ENCODE peak calls at places on chromosomes 12 and 14, in six cellular contexts. E is adrenal gland, F is upper lobe of left lung, V is body of pancreas, K is Peyer's patch, W is K562. N is an unnamed sample.

GRCh38 chr12:75932241-75932640 is 99.3 kb downstream of the PHLDA1 start:
- DNase-seq in E (no peak), W (no peak), K (no peak), F (no peak), V (no peak), N (no peak)

GRCh38 chr12:68944296-68945076 is 11.5 kb upstream of the CPM start:
- DNase-seq in V (no peak), F (no peak), K (no peak), W (no peak), E (peak; percentile 29), N (no peak)

GRCh38 chr12:128382946-128383739 is 116.2 kb downstream of the TMEM132C start:
- DNase-seq in E (no peak), K (no peak), W (no peak), V (no peak), F (no peak), N (no peak)

GRCh38 chr12:131770120-131770519 is 58.1 kb upstream of the MMP17 start:
- DNase-seq in F (no peak), E (no peak), W (no peak), K (no peak), V (no peak), N (peak; percentile 22)

GRCh38 chr12:132133952-132134652 is 10.0 kb downstream of the DDX51 start:
- DNase-seq in K (no peak), F (no peak), V (no peak), E (no peak), W (no peak), N (no peak)

GRCh38 chr14:77184396-77185092 is 2.9 kb downstream of the TMEM63C start:
- DNase-seq in E (no peak), V (no peak), K (peak; percentile 78), F (no peak), W (no peak), N (no peak)

GRCh38 chr14:57261604-57262003 is 7.1 kb downstream of the EXOC5 start:
- DNase-seq in F (no peak), E (no peak), V (no peak), W (no peak), K (no peak), N (no peak)

GRCh38 chr12:12992418-12993175 is 7.5 kb downstream of the HEBP1 start:
- DNase-seq in K (peak; percentile 66), E (peak; percentile 90), W (no peak), F (peak; percentile 88), V (peak; percentile 55), N (peak; percentile 78)

GRCh38 chr14:34038358-34039057 is 87.6 kb upstream of the EGLN3 start:
- DNase-seq in K (peak; percentile 69), W (no peak), V (no peak), E (no peak), F (no peak), N (no peak)

GRCh38 chr12:3594966-3595365 is 104.0 kb downstream of the PRMT8 start:
- DNase-seq in F (no peak), W (no peak), E (no peak), V (no peak), K (no peak), N (no peak)

GRCh38 chr14:99520571-99521081 is 39.4 kb downstream of the CCNK start:
- DNase-seq in E (no peak), F (no peak), V (no peak), W (no peak), K (no peak), N (peak; percentile 26)

GRCh38 chr14:26930576-26930975 is 332.7 kb upstream of the NOVA1 start:
- DNase-seq in E (no peak), F (no peak), W (no peak), V (no peak), K (no peak), N (no peak)

GRCh38 chr14:105075364-105076295 is 10.4 kb upstream of the GPR132 start:
- DNase-seq in W (peak; percentile 88), E (no peak), F (peak; percentile 60), K (peak; percentile 81), V (peak; percentile 52), N (no peak)

GRCh38 chr12:107963625-107964024 is 165.5 kb upstream of the WSCD2 start:
- DNase-seq in V (no peak), E (no peak), W (no peak), K (no peak), F (no peak), N (no peak)

GRCh38 chr12:1529862-1530591 is 64.4 kb downstream of the FBXL14 start:
- DNase-seq in K (no peak), E (no peak), W (peak; percentile 71), F (no peak), V (no peak), N (peak; percentile 53)

GRCh38 chr14:75440733-75441474 is 13.1 kb downstream of the JDP2 start:
- DNase-seq in E (peak; percentile 50), F (peak; percentile 62), W (no peak), K (no peak), V (peak; percentile 77), N (peak; percentile 77)

GRCh38 chr12:91588874-91589454 is 406.3 kb upstream of the DCN start:
- DNase-seq in K (no peak), E (no peak), V (no peak), W (no peak), F (no peak), N (no peak)

GRCh38 chr14:45135181-45135580 is 549 bp upstream of the FANCM start:
- DNase-seq in F (no peak), V (no peak), K (no peak), W (no peak), E (no peak), N (no peak)

GRCh38 chr12:113270709-113271009 is 49.4 kb downstream of the TPCN1 start:
- DNase-seq in E (no peak), W (no peak), V (no peak), K (no peak), F (no peak), N (no peak)

GRCh38 chr12:113274848-113275247 is 53.6 kb downstream of the TPCN1 start:
- DNase-seq in V (no peak), E (no peak), K (no peak), W (no peak), F (no peak), N (no peak)

GRCh38 chr12:113271853-113272561 is 50.7 kb downstream of the TPCN1 start:
- DNase-seq in E (peak; percentile 93), F (peak; percentile 71), V (peak; percentile 90), W (peak; percentile 50), K (peak; percentile 81), N (peak; percentile 80)

GRCh38 chr12:113271466-113271852 is 50.2 kb downstream of the TPCN1 start:
- DNase-seq in W (no peak), E (no peak), V (no peak), K (no peak), F (no peak), N (no peak)

DNA sequence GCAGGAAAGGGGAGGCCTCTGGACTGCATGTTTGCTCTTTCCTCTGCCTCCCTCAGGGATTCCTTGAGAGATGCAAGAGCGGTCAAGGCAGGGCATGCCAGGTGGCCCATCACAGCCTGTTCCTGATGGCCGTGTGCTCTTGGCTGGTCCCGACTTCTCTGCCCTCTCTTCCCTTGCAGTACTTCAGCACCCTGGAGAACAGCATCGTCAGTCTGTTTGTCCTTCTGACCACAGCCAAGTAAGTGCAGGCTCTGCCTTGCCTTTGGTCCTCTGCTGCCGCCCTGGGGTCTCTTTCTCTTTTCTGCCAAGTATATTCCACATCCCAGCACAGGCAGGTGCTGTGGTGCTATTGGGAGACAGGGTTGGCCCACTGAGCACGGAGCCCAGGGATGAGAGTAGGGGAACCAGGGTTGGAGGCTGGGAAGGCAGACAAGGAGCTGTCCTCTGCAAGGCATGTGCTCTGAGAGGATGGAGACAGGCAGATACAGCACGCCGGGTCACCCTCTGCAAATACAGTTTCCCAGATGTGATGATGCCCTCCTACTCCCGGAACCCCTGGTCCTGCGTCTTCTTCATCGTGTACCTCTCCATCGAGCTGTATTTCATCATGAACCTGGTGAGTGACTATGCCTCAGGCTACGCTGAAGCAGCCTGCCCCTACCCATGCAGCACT is 51.9 kb downstream of the TPCN1 start:
- DNase-seq in V (no peak), E (no peak), K (no peak), F (no peak), W (no peak), N (no peak)
- H3K36me3 ChIP-seq in V (peaks cover 30% of the 10 kb centered on the region), E (no peaks in the 10 kb centered on the region), K (no peaks in the 10 kb centered on the region), F (peaks cover 91% of the 10 kb centered on the region), W (peaks cover 50% of the 10 kb centered on the region), N (no peaks in the 10 kb centered on the region)

GRCh38 chr14:102541771-102542170 is 32.2 kb upstream of the ANKRD9 start:
- DNase-seq in W (no peak), E (no peak), K (no peak), F (no peak), V (no peak), N (no peak)

GRCh38 chr14:102547067-102547466 is 37.5 kb upstream of the ANKRD9 start:
- DNase-seq in W (no peak), E (no peak), K (no peak), F (no peak), V (no peak), N (no peak)

GRCh38 chr14:102544034-102544744 is 34.6 kb upstream of the ANKRD9 start:
- DNase-seq in W (no peak), V (no peak), E (no peak), F (no peak), K (no peak), N (no peak)

GRCh38 chr14:102545461-102546265 is 36.1 kb upstream of the ANKRD9 start:
- DNase-seq in E (no peak), V (no peak), K (no peak), W (no peak), F (no peak), N (no peak)

GRCh38 chr14:102544745-102545460 is 35.3 kb upstream of the ANKRD9 start:
- DNase-seq in W (no peak), F (no peak), E (no peak), K (peak; percentile 86), V (no peak), N (no peak)
- TF ChIP-seq POLR2A in W (no peak), F (no peak), E (no peak), K (peak; percentile 75), V (no peak), N (no peak)

GRCh38 chr12:47818701-47819543 is 781 bp downstream of the HDAC7 start:
- DNase-seq in F (peak; percentile 83), W (peak; percentile 82), V (peak; percentile 60), K (peak; percentile 83), E (peak; percentile 70), N (peak; percentile 67)

GRCh38 chr12:47818382-47818700 is 1.4 kb downstream of the HDAC7 start:
- DNase-seq in E (no peak), F (no peak), K (no peak), V (no peak), W (no peak), N (no peak)

GRCh38 chr12:47819902-47820630 is at the start of gene HDAC7:
- DNase-seq in E (peak; percentile 94), V (peak; percentile 88), W (peak; percentile 90), K (peak; percentile 92), F (peak; percentile 87), N (peak; percentile 92)

GRCh38 chr12:47820631-47821345 is 1.1 kb upstream of the HDAC7 start:
- DNase-seq in V (peak; percentile 89), F (peak; percentile 88), W (peak; percentile 52), E (peak; percentile 94), K (peak; percentile 82), N (peak; percentile 78)

GRCh38 chr12:47819544-47819901 is 180 bp downstream of the HDAC7 start:
- DNase-seq in W (no peak), F (no peak), K (no peak), E (no peak), V (no peak), N (no peak)
- H3K27ac ChIP-seq in W (peak overlapping the region; percentile 71), F (peak overlapping the region; percentile 99), K (peak overlapping the region; percentile 97), E (peak overlapping the region; percentile 91), V (peak overlapping the region; percentile 95), N (peak overlapping the region; percentile 93)

DNA sequence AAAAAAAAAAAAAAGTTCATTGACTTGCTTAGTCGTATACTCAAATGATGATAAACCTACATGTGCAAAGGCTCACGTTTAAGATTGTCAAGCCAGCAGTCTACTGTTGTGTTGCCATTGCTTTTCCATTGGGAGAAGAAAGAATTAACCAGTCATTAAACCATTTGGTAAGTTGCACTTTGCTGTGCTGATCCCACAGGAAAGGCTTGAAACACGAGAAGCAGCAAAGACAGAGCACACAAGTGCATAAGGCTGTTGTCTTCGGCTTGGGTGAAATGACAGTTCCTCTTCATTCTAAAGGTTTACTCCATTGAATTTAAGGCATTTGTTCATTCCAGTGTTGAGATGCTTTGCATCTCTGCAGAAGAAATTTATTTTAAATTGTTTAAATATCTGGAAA is 50.1 kb downstream of the ZC3H14 start:
- DNase-seq in E (no peak), F (no peak), W (no peak), V (no peak), K (no peak), N (no peak)
- H3K36me3 ChIP-seq in E (no peaks in the 10 kb centered on the region), F (peaks cover 59% of the 10 kb centered on the region), W (peaks cover 61% of the 10 kb centered on the region), V (peaks cover 15% of the 10 kb centered on the region), K (no peaks in the 10 kb centered on the region), N (peaks cover 2% of the 10 kb centered on the region)

N was measured in ovary.